ENCODE peak calls at places on chromosomes 16 and 17, in four cellular contexts. L, P, Q and D are unnamed samples.

GRCh38 chr17:48795444-48796162 is 21.4 kb downstream of the TTLL6 start:
- DNase-seq in L (peak), P (no peak), Q (peak), D (no peak)

GRCh38 chr17:10127819-10128375 is 70.5 kb downstream of the GAS7 start:
- DNase-seq in L (no peak), P (no peak), Q (no peak), D (no peak)

GRCh38 chr16:79997257-79997656 is 396.7 kb upstream of the MAF start:
- DNase-seq in L (peak), P (peak), Q (peak), D (peak)

GRCh38 chr17:44122825-44123355 is 551 bp downstream of the HDAC5 start:
- DNase-seq in L (no peak), P (no peak), Q (no peak), D (no peak)

GRCh38 chr17:2776589-2777241 is 19.5 kb upstream of the RAP1GAP2 start:
- DNase-seq in L (no peak), P (no peak), Q (peak), D (peak)

GRCh38 chr17:20256144-20256543 is 211.2 kb downstream of the LGALS9B start:
- DNase-seq in L (no peak), P (no peak), Q (no peak), D (no peak)

GRCh38 chr16:73057369-73058210 is 9.7 kb upstream of the ZFHX3 start:
- DNase-seq in L (no peak), P (peak), Q (no peak), D (peak)

GRCh38 chr16:66287916-66288315 is 78.6 kb upstream of the CDH5 start:
- DNase-seq in L (no peak), P (no peak), Q (no peak), D (no peak)

GRCh38 chr16:82900611-82901010 is 273.8 kb downstream of the CDH13 start:
- DNase-seq in L (no peak), P (no peak), Q (no peak), D (no peak)

GRCh38 chr17:50947844-50948514 is 81.8 kb upstream of the TOB1 start:
- DNase-seq in L (peak), P (peak), Q (no peak), D (no peak)
- TF ChIP-seq HMGXB4 in L (no peak), P (no peak), Q (no peak), D (no peak)

GRCh38 chr17:16987830-16988601 is 16.1 kb upstream of the TNFRSF13B start:
- DNase-seq in L (peak), P (peak), Q (no peak), D (no peak)

GRCh38 chr17:16988749-16989229 is 16.9 kb upstream of the TNFRSF13B start:
- DNase-seq in L (no peak), P (no peak), Q (no peak), D (no peak)

GRCh38 chr17:16987001-16987829 is 15.3 kb upstream of the TNFRSF13B start:
- DNase-seq in L (no peak), P (no peak), Q (no peak), D (no peak)

GRCh38 chr17:16989230-16989952 is 17.5 kb upstream of the TNFRSF13B start:
- DNase-seq in L (no peak), P (no peak), Q (no peak), D (no peak)

DNA sequence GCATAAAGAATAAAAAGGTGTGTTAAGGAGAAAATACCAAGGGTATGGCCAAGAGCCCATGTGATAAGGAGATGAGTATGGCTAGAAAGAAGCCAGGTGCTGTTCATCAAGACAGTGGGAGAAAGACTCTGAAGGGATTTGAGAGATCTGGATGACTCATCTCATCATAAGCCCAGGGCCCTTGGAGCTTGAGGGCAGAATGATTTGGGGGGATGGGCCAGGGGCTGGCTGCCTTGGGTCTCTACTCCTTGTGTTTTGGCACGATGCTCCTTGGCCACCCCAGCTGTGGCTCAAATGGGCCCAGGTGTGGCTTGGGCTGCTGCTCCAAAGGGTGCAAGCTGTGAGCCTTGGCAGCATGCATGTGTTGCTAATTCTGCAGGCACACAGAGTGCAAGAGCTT is 14.5 kb upstream of the TNFRSF13B start:
- DNase-seq in L (no peak), P (no peak), Q (no peak), D (no peak)
- TF ChIP-seq CTCF in L (no peak), P (no peak), Q (no peak), D (no peak)

DNA sequence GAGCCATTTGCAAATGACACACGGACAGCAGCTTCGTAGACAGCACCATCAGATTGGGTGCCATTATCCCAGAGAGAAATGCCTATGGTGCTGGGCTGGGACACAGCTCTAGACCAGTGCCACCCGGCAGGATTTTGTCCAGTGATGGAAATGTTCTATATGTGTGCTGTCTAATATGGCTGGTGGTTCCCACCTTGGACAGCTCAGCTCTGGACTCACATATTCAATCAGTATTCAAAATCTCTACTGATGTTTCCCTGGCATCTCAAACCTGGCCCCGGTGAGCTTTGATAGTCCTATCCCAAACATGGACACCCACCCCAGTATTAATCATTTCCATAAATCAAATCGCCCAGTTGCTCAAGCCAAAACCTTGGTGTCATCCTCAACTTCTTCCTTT is 23.0 kb downstream of the FA2H start:
- DNase-seq in L (no peak), P (no peak), Q (no peak), D (no peak)
- TF ChIP-seq HMGXB4 in L (no peak), P (no peak), Q (no peak), D (no peak)

DNA sequence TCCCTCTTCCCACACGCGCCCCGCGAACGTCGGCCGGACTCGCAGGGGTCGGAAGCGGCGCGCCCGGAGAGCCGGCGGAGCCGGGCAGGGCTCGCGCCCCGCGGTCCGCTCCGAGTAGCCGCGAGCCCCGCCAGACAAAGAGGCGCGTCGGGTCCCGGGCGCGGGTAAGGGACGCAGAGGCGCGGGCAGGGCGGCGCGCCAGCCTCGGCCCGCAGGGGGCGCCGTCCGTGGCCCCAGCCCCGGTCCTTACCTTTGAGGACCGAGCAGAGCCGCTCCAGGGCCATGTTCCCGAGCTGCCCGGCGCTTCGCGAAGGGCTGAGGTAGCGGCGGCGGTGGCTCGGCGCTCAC is 442 bp downstream of the NETO2 start:
- DNase-seq in L (peak), P (peak), Q (peak), D (peak)
- TF ChIP-seq CTCF in L (peak), P (peak), Q (peak), D (peak)

GRCh38 chr16:85167589-85168537 is 55.6 kb upstream of the CIBAR2 start:
- DNase-seq in L (peak), P (no peak), Q (peak), D (no peak)

GRCh38 chr16:85166699-85167588 is 54.7 kb upstream of the CIBAR2 start:
- DNase-seq in L (no peak), P (no peak), Q (peak), D (no peak)

GRCh38 chr16:85170066-85171003 is 58.1 kb upstream of the CIBAR2 start:
- DNase-seq in L (no peak), P (no peak), Q (no peak), D (no peak)

GRCh38 chr16:85169333-85170065 is 57.2 kb upstream of the CIBAR2 start:
- DNase-seq in L (no peak), P (peak), Q (no peak), D (peak)

GRCh38 chr16:85168732-85169256 is 56.5 kb upstream of the CIBAR2 start:
- DNase-seq in L (no peak), P (peak), Q (no peak), D (peak)
- TF ChIP-seq HMGXB4 in L (no peak), P (no peak), Q (no peak), D (no peak)